ENCODE peak calls at places on chromosomes 16 and 17, in seven cellular contexts. One of them, this sample, is unnamed.
A peak's percentile ranks its signal among the peaks of the same experiment; 100 is the strongest.

GRCh38 chr17:81035389-81036127 is 607 bp downstream of the BAIAP2 start:
- DNase-seq in NCI-H446: no peak
- DNase-seq in A549: no peak
- DNase-seq in GM03348: no peak
- DNase-seq in memory B cell: no peak
- DNase-seq in stimulated activated naive CD4-positive, alpha-beta T cell treated with Interleukin-2 at 50 U/mL for 16 hours: no peak
- DNase-seq in bronchial epithelial cell: no peak
- DNase-seq in this sample: no peak

GRCh38 chr16:12677472-12677871 is 126.2 kb downstream of the CPPED1 start:
- DNase-seq in NCI-H446: no peak
- DNase-seq in A549: no peak
- DNase-seq in GM03348: no peak
- DNase-seq in memory B cell: no peak
- DNase-seq in stimulated activated naive CD4-positive, alpha-beta T cell treated with Interleukin-2 at 50 U/mL for 16 hours: no peak
- DNase-seq in bronchial epithelial cell: no peak
- DNase-seq in this sample: no peak

GRCh38 chr17:74513987-74514631 is 17.2 kb downstream of the CD300LB start:
- DNase-seq in NCI-H446: peak; percentile 62
- DNase-seq in A549: peak; percentile 87
- DNase-seq in GM03348: peak; percentile 17
- DNase-seq in memory B cell: peak; percentile 66
- DNase-seq in stimulated activated naive CD4-positive, alpha-beta T cell treated with Interleukin-2 at 50 U/mL for 16 hours: peak; percentile 10
- DNase-seq in bronchial epithelial cell: peak; percentile 44
- DNase-seq in this sample: peak; percentile 66

GRCh38 chr16:71341881-71342280 is 16.6 kb upstream of the CALB2 start:
- DNase-seq in NCI-H446: no peak
- DNase-seq in A549: no peak
- DNase-seq in GM03348: no peak
- DNase-seq in memory B cell: no peak
- DNase-seq in stimulated activated naive CD4-positive, alpha-beta T cell treated with Interleukin-2 at 50 U/mL for 16 hours: no peak
- DNase-seq in bronchial epithelial cell: no peak
- DNase-seq in this sample: no peak

GRCh38 chr16:85524630-85525463 is 88.3 kb upstream of the GSE1 start:
- DNase-seq in NCI-H446: no peak
- DNase-seq in A549: peak; percentile 29
- DNase-seq in GM03348: no peak
- DNase-seq in memory B cell: no peak
- DNase-seq in stimulated activated naive CD4-positive, alpha-beta T cell treated with Interleukin-2 at 50 U/mL for 16 hours: no peak
- DNase-seq in bronchial epithelial cell: peak; percentile 71
- DNase-seq in this sample: no peak

GRCh38 chr17:37828313-37829124 is 83.7 kb upstream of the HNF1B start:
- DNase-seq in NCI-H446: no peak
- DNase-seq in A549: peak; percentile 71
- DNase-seq in GM03348: no peak
- DNase-seq in memory B cell: no peak
- DNase-seq in stimulated activated naive CD4-positive, alpha-beta T cell treated with Interleukin-2 at 50 U/mL for 16 hours: no peak
- DNase-seq in bronchial epithelial cell: peak; percentile 38
- DNase-seq in this sample: no peak

GRCh38 chr16:23694707-23695373 is 16.2 kb downstream of the PLK1 start:
- DNase-seq in NCI-H446: no peak
- DNase-seq in A549: no peak
- DNase-seq in GM03348: peak; percentile 51
- DNase-seq in memory B cell: no peak
- DNase-seq in stimulated activated naive CD4-positive, alpha-beta T cell treated with Interleukin-2 at 50 U/mL for 16 hours: no peak
- DNase-seq in bronchial epithelial cell: no peak
- DNase-seq in this sample: no peak

GRCh38 chr17:48175692-48176450 is 68.3 kb downstream of the SNX11 start:
- DNase-seq in NCI-H446: no peak
- DNase-seq in A549: no peak
- DNase-seq in GM03348: peak; percentile 62
- DNase-seq in memory B cell: no peak
- DNase-seq in stimulated activated naive CD4-positive, alpha-beta T cell treated with Interleukin-2 at 50 U/mL for 16 hours: no peak
- DNase-seq in bronchial epithelial cell: no peak
- DNase-seq in this sample: no peak

GRCh38 chr17:855594-855993 is 73.4 kb downstream of the MRM3 start:
- DNase-seq in NCI-H446: no peak
- DNase-seq in A549: no peak
- DNase-seq in GM03348: no peak
- DNase-seq in memory B cell: no peak
- DNase-seq in stimulated activated naive CD4-positive, alpha-beta T cell treated with Interleukin-2 at 50 U/mL for 16 hours: no peak
- DNase-seq in bronchial epithelial cell: no peak
- DNase-seq in this sample: no peak

This sample was measured in NCI-H1930.